ENCODE peak calls at places on chromosomes 4 and X, in four cellular contexts. One of them, this sample, is unnamed.

GRCh38 chrX:19888419-19888879 is 1.0 kb upstream of the SH3KBP1 start:
- DNase-seq in suprapubic skin: no peak
- DNase-seq in GM06990: no peak
- DNase-seq in PC-3: peak
- DNase-seq in this sample: peak

GRCh38 chr4:105093975-105094374 is 52.7 kb upstream of the TET2 start:
- DNase-seq in PC-3: no peak
- DNase-seq in suprapubic skin: no peak
- DNase-seq in GM06990: no peak
- DNase-seq in this sample: no peak

GRCh38 chrX:154000051-154000450 is 19.7 kb downstream of the IRAK1 start:
- DNase-seq in PC-3: peak
- DNase-seq in GM06990: no peak
- DNase-seq in suprapubic skin: no peak
- DNase-seq in this sample: no peak

GRCh38 chrX:40646489-40647306 is 663 bp downstream of the CXorf38 start:
- DNase-seq in suprapubic skin: peak
- DNase-seq in PC-3: peak
- DNase-seq in GM06990: peak
- DNase-seq in this sample: no peak

GRCh38 chrX:125003746-125004446 is 315.8 kb upstream of the TEX13C start:
- DNase-seq in suprapubic skin: no peak
- DNase-seq in GM06990: no peak
- DNase-seq in PC-3: no peak
- DNase-seq in this sample: no peak

GRCh38 chrX:65871671-65872311 is 168.1 kb downstream of the VSIG4 start:
- DNase-seq in GM06990: peak
- DNase-seq in suprapubic skin: no peak
- DNase-seq in PC-3: peak
- DNase-seq in this sample: peak

GRCh38 chr4:166972071-166972470 is 262.2 kb downstream of the SPOCK3 start:
- DNase-seq in GM06990: peak
- DNase-seq in suprapubic skin: no peak
- DNase-seq in PC-3: peak
- DNase-seq in this sample: peak

GRCh38 chrX:10971759-10972158 is 139.4 kb upstream of the HCCS start:
- DNase-seq in suprapubic skin: no peak
- DNase-seq in GM06990: no peak
- DNase-seq in PC-3: no peak
- DNase-seq in this sample: no peak

GRCh38 chr4:147103403-147103946 is 157.8 kb upstream of the TTC29 start:
- DNase-seq in PC-3: peak
- DNase-seq in suprapubic skin: peak
- DNase-seq in GM06990: no peak
- DNase-seq in this sample: peak

GRCh38 chrX:14420876-14421275 is 108.5 kb upstream of the GLRA2 start:
- DNase-seq in suprapubic skin: no peak
- DNase-seq in GM06990: no peak
- DNase-seq in PC-3: no peak
- DNase-seq in this sample: no peak

GRCh38 chr4:99722662-99723061 is 65.0 kb upstream of the C4orf54 start:
- DNase-seq in GM06990: no peak
- DNase-seq in suprapubic skin: no peak
- DNase-seq in PC-3: no peak
- DNase-seq in this sample: no peak

GRCh38 chr4:57231781-57232180 is 121.6 kb upstream of the IGFBP7 start:
- DNase-seq in GM06990: no peak
- DNase-seq in suprapubic skin: no peak
- DNase-seq in PC-3: peak
- DNase-seq in this sample: no peak

GRCh38 chrX:121356139-121356849 is 308.9 kb downstream of the GLUD2 start:
- DNase-seq in PC-3: no peak
- DNase-seq in suprapubic skin: no peak
- DNase-seq in GM06990: no peak
- DNase-seq in this sample: no peak

GRCh38 chrX:2723316-2723879 is 28.4 kb upstream of the XG start:
- DNase-seq in GM06990: no peak
- DNase-seq in PC-3: no peak
- DNase-seq in suprapubic skin: no peak
- DNase-seq in this sample: no peak

GRCh38 chr4:4248036-4248884 is at the start of gene TMEM128:
- DNase-seq in PC-3: peak
- DNase-seq in GM06990: peak
- DNase-seq in suprapubic skin: peak
- DNase-seq in this sample: peak
- TF ChIP-seq CTCF in PC-3: no peak
- TF ChIP-seq CTCF in GM06990: no peak
- TF ChIP-seq CTCF in suprapubic skin: no peak
- TF ChIP-seq CTCF in this sample: no peak

DNA sequence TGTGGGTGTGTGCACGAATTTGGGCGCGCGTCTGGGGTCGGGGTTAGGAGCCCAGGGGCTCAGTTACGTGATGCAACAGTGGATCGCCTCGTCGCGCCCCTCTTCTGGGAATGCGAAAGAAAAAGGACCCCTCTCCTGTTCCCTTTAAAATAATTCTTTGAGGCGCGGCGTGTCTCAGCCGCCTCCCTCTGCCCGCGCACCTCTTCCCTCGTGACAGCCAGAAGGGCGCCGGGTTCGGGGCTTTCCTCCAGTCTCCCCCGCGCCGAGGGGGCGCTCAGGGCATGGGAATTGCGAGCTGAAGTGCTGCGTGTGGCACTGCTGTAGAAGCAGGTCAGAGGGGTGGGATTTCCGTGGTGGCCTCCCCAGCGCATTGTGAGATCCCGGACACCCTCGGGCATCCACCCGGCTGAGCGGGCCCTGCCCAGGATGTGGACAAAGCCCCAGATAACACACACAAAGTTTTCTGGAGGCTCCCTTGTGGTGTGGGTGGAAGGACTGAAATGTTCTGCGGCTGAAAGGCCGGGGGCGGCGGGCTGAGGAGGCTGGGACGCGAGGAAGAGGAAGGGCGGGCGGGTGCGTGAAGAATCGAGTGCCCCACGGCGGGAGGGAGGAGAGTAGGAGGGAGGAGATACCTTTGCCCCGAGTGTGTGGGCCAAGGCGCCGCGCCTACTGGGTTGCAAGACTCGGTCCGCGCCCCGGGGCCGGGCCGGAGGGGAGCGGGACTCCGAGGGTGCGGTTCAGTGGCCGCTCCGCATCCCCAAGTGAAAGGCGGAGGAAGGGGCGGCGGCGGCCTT is 697 bp downstream of the SEPTIN11 start:
- DNase-seq in PC-3: peak
- DNase-seq in suprapubic skin: peak
- DNase-seq in GM06990: peak
- DNase-seq in this sample: peak
- TF ChIP-seq CTCF in PC-3: no peak
- TF ChIP-seq CTCF in suprapubic skin: no peak
- TF ChIP-seq CTCF in GM06990: peak
- TF ChIP-seq CTCF in this sample: no peak

GRCh38 chrX:147832707-147833348 is 78.9 kb upstream of the FMR1 start:
- DNase-seq in GM06990: no peak
- DNase-seq in PC-3: no peak
- DNase-seq in suprapubic skin: no peak
- DNase-seq in this sample: no peak

DNA sequence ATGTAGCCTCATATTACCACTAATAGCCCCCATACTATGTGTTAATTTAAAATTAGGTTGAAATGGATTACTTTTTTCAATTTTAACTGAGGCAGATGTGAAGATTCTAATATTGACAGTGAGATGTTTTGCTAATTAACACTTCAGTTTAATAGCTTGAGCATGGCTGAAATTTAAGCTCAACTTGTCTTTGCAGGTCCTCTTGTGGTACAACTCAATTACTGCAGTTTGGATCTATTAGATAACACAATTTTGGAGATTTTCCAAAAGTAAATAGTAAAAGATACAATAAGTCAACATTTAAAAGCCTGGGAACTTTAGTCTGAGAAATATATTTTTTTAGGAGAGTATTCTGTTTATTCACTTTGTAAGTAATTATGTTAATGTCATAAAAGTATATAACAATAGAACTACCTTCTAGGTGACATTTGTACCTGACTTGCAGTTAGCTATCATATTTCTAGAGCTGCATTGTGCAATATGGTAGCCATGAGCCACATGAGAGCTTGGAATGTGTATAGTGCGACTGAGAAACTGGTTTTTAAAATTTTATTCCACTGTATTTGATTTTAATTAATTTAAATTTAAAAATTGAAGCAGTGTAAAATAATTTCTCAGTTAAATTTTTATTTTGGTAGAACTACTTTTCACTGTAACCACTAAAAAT is 73.1 kb upstream of the FMR1 start:
- DNase-seq in suprapubic skin: no peak
- DNase-seq in GM06990: no peak
- DNase-seq in PC-3: no peak
- DNase-seq in this sample: peak
- TF ChIP-seq CTCF in suprapubic skin: no peak
- TF ChIP-seq CTCF in GM06990: peak
- TF ChIP-seq CTCF in PC-3: peak
- TF ChIP-seq CTCF in this sample: peak

DNA sequence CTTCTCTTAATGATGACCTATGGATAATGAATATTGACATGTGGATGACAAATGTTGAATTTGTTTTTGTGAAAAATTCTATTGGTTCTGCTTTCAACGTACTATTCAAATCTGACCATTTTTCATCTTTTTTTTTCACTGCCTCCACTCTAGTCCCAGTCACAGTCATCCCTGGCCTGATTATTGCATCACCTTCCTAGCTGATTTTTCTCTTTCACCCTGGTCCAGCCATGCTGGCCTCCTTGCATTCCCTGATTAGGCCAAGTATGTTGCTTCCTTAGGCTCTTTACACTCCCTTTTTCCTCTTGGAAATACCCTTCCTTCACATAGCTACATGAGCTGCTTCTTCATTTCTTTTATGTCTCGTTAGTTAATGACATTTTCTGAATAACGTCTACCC is 58.1 kb upstream of the MAP9 start:
- DNase-seq in GM06990: no peak
- DNase-seq in suprapubic skin: no peak
- DNase-seq in PC-3: no peak
- DNase-seq in this sample: no peak
- TF ChIP-seq CTCF in GM06990: no peak
- TF ChIP-seq CTCF in suprapubic skin: no peak
- TF ChIP-seq CTCF in PC-3: no peak
- TF ChIP-seq CTCF in this sample: no peak